ENCODE peak calls at places on chromosomes 4 and X, in five cellular contexts. T, Q, K, W and J are unnamed samples.

GRCh38 chr4:99126376-99126775 is 17.7 kb downstream of the ADH4 start:
- DNase-seq in T (no peak), Q (no peak), K (no peak), W (no peak), J (no peak)

GRCh38 chrX:10756365-10756915 is 136.1 kb upstream of the MID1 start:
- DNase-seq in T (peak), Q (peak), K (no peak), W (no peak), J (peak)

GRCh38 chrX:74426071-74426470 is 4.8 kb downstream of the SLC16A2 start:
- DNase-seq in T (no peak), Q (no peak), K (no peak), W (no peak), J (no peak)

GRCh38 chrX:25344191-25344936 is 328.6 kb upstream of the ARX start:
- DNase-seq in T (no peak), Q (no peak), K (no peak), W (no peak), J (no peak)

GRCh38 chr4:19193274-19193962 is 1058.3 kb upstream of the SLIT2 start:
- DNase-seq in T (no peak), Q (no peak), K (no peak), W (no peak), J (no peak)

GRCh38 chrX:46130246-46130645 is 415.0 kb downstream of the ZNF674 start:
- DNase-seq in T (no peak), Q (no peak), K (no peak), W (no peak), J (no peak)

GRCh38 chr4:139295317-139296299 is 5.7 kb upstream of the NAA15 start:
- DNase-seq in T (peak), Q (peak), K (peak), W (peak), J (peak)

GRCh38 chr4:4762909-4763814 is 96.3 kb upstream of the MSX1 start:
- DNase-seq in T (peak), Q (peak), K (no peak), W (peak), J (no peak)

GRCh38 chr4:71377561-71377960 is 38.7 kb downstream of the SLC4A4 start:
- DNase-seq in T (peak), Q (peak), K (no peak), W (peak), J (no peak)

GRCh38 chr4:117987464-117987863 is 46.8 kb upstream of the NDST3 start:
- DNase-seq in T (no peak), Q (peak), K (no peak), W (no peak), J (no peak)

GRCh38 chr4:184472540-184473264 is 1.6 kb downstream of the IRF2 start:
- DNase-seq in T (peak), Q (peak), K (peak), W (peak), J (no peak)

GRCh38 chr4:90226734-90227133 is 99.5 kb downstream of the CCSER1 start:
- DNase-seq in T (no peak), Q (no peak), K (no peak), W (no peak), J (no peak)